ENCODE peak calls at places on chromosomes 13 and 19, in six cellular contexts. N is HT-29; F is stimulated activated CD4-positive, alpha-beta T cell treated with anti-CD3 and anti-CD28 coated beads, Interleukin-1b, Interleukin-23, amount 100 ng/mL, for 24 hours; B is hypothalamus; V is amygdala; U is GF-D8. E is an unnamed sample.

GRCh38 chr13:85654227-85654626 is 145.0 kb downstream of the SLITRK6 start:
- DNase-seq in F (no peak), B (no peak), N (no peak), U (no peak), V (no peak), E (no peak)

GRCh38 chr13:24292476-24292875 is 16.9 kb upstream of the C1QTNF9 start:
- DNase-seq in B (no peak), F (no peak), V (no peak), N (no peak), U (no peak), E (no peak)

GRCh38 chr13:49776871-49777270 is 15.6 kb downstream of the KPNA3 start:
- DNase-seq in U (no peak), V (no peak), F (no peak), N (no peak), B (no peak), E (peak)

GRCh38 chr19:46495789-46496099 is at the start of gene PNMA8B:
- DNase-seq in F (no peak), N (no peak), U (no peak), B (peak), V (peak), E (peak)

GRCh38 chr19:29624489-29625210 is 18.6 kb downstream of the POP4 start:
- DNase-seq in U (no peak), V (no peak), F (no peak), N (no peak), B (no peak), E (no peak)

GRCh38 chr19:52946322-52947310 is 16.1 kb downstream of the ZNF816 start:
- DNase-seq in V (peak), B (peak), N (peak), F (no peak), U (no peak), E (peak)

GRCh38 chr19:1172353-1173159 is 1.5 kb downstream of the SBNO2 start:
- DNase-seq in U (no peak), B (peak), F (no peak), N (no peak), V (peak), E (peak)

GRCh38 chr19:50702870-50703829 is 16.5 kb downstream of the SHANK1 start:
- DNase-seq in F (no peak), B (no peak), V (no peak), U (peak), N (no peak), E (no peak)

GRCh38 chr19:4550018-4550417 is 9.5 kb downstream of the SEMA6B start:
- DNase-seq in N (no peak), U (no peak), F (no peak), B (no peak), V (no peak), E (no peak)

GRCh38 chr13:113922412-113923118 is 51.3 kb downstream of the C13orf46 start:
- DNase-seq in U (no peak), B (no peak), F (no peak), N (no peak), V (no peak), E (peak)